ENCODE peak calls at places on chromosome 3, in four cellular contexts. Z is PC-3, X is vagina, W is endothelial cell of umbilical vein. O is an unnamed sample.

GRCh38 chr3:128781164-128781563 is 55.2 kb downstream of the RAB7A start:
- DNase-seq in Z (no peak), X (no peak), W (no peak), O (no peak)

GRCh38 chr3:151290673-151291072 is 12.3 kb upstream of the P2RY14 start:
- DNase-seq in Z (peak; percentile 78), X (no peak), W (no peak), O (no peak)

GRCh38 chr3:14231998-14232501 is 53.4 kb downstream of the LSM3 start:
- DNase-seq in Z (peak; percentile 60), X (no peak), W (no peak), O (no peak)

GRCh38 chr3:168054447-168054846 is 41.3 kb downstream of the GOLIM4 start:
- DNase-seq in Z (no peak), X (no peak), W (no peak), O (no peak)

GRCh38 chr3:20668411-20668810 is 482.4 kb upstream of the SGO1 start:
- DNase-seq in Z (peak; percentile 19), X (no peak), W (peak; percentile 45), O (peak; percentile 43)

GRCh38 chr3:194843543-194843942 is 157.9 kb downstream of the FAM43A start:
- DNase-seq in Z (no peak), X (no peak), W (no peak), O (no peak)

GRCh38 chr3:15361494-15362214 is 29.3 kb upstream of the SH3BP5 start:
- DNase-seq in Z (peak; percentile 13), X (no peak), W (no peak), O (peak; percentile 86)

GRCh38 chr3:33636125-33636855 is 81.8 kb downstream of the CLASP2 start:
- DNase-seq in Z (peak; percentile 76), X (no peak), W (peak; percentile 70), O (peak; percentile 59)

GRCh38 chr3:13500133-13500885 is 20.2 kb downstream of the HDAC11 start:
- DNase-seq in Z (peak; percentile 39), X (no peak), W (no peak), O (no peak)

GRCh38 chr3:129359102-129359461 is 69.4 kb downstream of the EFCAB12 start:
- DNase-seq in Z (no peak), X (no peak), W (no peak), O (no peak)

GRCh38 chr3:29695905-29696238 is 415.0 kb downstream of the RBMS3 start:
- DNase-seq in Z (no peak), X (no peak), W (no peak), O (no peak)

GRCh38 chr3:169283902-169284451 is 379.5 kb downstream of the MECOM start:
- DNase-seq in Z (no peak), X (no peak), W (no peak), O (no peak)

GRCh38 chr3:127158614-127159221 is 34.2 kb upstream of the PRR23E start:
- DNase-seq in Z (peak; percentile 36), X (no peak), W (peak; percentile 17), O (no peak)

GRCh38 chr3:184726497-184726896 is 14.6 kb upstream of the MAGEF1 start:
- DNase-seq in Z (no peak), X (no peak), W (no peak), O (no peak)

GRCh38 chr3:188214442-188214841 is 60.5 kb downstream of the LPP start:
- DNase-seq in Z (no peak), X (no peak), W (no peak), O (no peak)

GRCh38 chr3:121493431-121493830 is 52.4 kb downstream of the POLQ start:
- DNase-seq in Z (no peak), X (no peak), W (no peak), O (no peak)

DNA sequence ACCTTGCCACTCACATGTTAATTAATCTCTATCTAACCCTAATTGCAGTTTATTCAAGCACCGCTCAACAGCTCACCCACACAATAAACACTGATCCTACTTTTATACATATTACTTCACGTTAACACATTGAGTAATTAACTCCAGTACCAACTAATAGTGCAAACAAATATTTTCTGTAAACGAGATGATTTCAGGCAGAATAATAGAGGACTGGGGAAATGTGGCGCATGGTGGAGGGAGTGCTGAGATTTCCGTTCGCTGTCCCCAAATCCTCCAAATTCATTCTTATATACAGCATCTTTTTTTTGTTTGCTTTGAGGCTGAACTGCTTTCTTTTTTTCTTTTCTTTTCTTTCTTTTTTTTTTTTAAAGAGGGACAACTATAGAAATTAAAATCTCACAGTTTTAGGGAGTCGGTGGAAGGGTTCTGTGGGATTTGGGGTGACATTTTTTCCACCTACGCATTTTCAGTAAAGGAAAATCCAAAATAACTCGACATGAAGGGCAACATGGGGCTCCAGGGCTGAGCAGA is 2.9 kb upstream of the FEZF2 start:
- DNase-seq in Z (no peak), X (no peak), W (no peak), O (no peak)
- H3K4me1 ChIP-seq in Z (no peaks in the 10 kb centered on the region), X (peaks cover 26% of the 10 kb centered on the region), W (no peaks in the 10 kb centered on the region), O (peaks cover 4% of the 10 kb centered on the region)

DNA sequence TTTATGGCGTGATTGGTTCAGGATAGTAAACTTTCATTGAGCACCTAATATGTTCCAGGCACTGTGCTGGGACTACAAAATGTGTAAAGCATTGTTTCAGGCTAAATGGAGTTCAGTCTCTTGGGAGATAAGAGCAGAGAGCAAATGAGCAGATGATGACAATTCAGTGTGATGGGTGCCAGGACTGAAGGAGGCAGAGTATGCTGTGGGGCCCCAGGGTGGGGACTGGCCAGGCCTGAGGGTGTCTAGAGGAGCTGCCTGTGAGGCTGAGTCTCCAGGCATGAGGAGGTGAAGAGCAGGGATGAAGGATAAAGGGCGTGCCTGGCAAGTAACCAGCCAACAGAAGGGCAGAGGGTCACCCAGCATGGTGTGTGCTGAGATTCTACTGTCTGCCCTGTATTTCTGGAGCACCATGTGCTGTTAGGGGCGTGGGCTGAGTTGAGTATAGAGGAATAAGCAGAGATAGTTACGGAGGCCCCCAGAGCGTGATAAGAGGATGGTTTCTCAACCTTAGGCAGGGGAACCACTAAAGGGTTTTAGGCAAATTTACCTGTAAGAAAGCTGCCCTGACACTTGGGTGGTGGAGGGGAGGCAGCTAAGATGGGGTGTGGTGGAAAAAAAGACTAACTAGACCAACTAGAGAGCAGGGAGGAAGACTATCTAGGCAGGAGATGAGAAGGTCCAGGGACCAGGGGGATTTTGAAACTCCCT is 38.5 kb downstream of the EPHB1 start:
- DNase-seq in Z (no peak), X (no peak), W (no peak), O (no peak)
- H3K4me1 ChIP-seq in Z (no peaks in the 10 kb centered on the region), X (no peaks in the 10 kb centered on the region), W (no peaks in the 10 kb centered on the region), O (no peaks in the 10 kb centered on the region)

GRCh38 chr3:197784019-197784585 is 7.0 kb upstream of the LRCH3 start:
- DNase-seq in Z (no peak), X (no peak), W (no peak), O (no peak)
- H3K4me1 ChIP-seq in Z (peaks cover 9% of the 10 kb centered on the region), X (no peaks in the 10 kb centered on the region), W (no peaks in the 10 kb centered on the region), O (no peaks in the 10 kb centered on the region)

GRCh38 chr3:55521086-55522060 is 34.3 kb upstream of the WNT5A start:
- DNase-seq in Z (no peak), X (no peak), W (no peak), O (peak; percentile 69)
- H3K4me1 ChIP-seq in Z (peaks cover 54% of the 10 kb centered on the region), X (peaks cover 13% of the 10 kb centered on the region), W (no peaks in the 10 kb centered on the region), O (peaks cover 32% of the 10 kb centered on the region)

DNA sequence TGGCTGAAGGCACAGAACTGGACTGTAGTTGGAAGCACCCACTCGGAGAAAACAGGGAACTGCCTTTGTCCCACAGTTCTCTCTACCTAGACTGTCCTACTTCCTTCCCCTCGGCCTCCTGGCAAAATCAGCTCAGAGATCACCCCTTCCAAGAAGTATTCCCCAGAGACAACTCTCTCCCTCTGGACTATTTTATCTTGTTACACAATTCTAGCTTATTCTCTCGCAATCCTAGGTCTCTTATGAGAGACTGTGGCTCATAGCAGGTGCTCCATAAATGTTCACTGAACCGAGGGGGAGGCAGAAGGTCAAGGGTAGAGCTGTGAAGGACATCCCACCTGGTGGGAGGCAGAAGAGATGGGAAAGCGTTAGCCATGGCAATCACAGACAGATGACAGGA is 10.6 kb downstream of the HEG1 start:
- DNase-seq in Z (no peak), X (no peak), W (no peak), O (no peak)
- H3K4me1 ChIP-seq in Z (no peaks in the 10 kb centered on the region), X (peaks cover 94% of the 10 kb centered on the region), W (peaks cover 42% of the 10 kb centered on the region), O (peaks cover 38% of the 10 kb centered on the region)